ENCODE peak calls at places on chromosomes 5 and 9, in ten cellular contexts. G is WERI-Rb-1, R is ascending aorta, Q is PC-3, O is heart left ventricle, D is dorsolateral prefrontal cortex, N is AG09309, J is left ventricle myocardium inferior, H is IMR-90, I is gastrocnemius medialis. Y is an unnamed sample.
A peak's percentile ranks its signal among the peaks of the same experiment; 100 is the strongest.

GRCh38 chr5:139061274-139061673 is 136.9 kb downstream of the SIL1 start:
- DNase-seq in D (no peak), J (peak; percentile 49), G (no peak), R (peak; percentile 80), Q (peak; percentile 48), O (peak; percentile 65), N (peak; percentile 66), I (peak; percentile 13), H (peak; percentile 64), Y (peak; percentile 86)

GRCh38 chr5:142881076-142881466 is 110.9 kb downstream of the ARHGAP26 start:
- DNase-seq in I (no peak), O (no peak), D (no peak), H (peak; percentile 91), J (no peak), Q (no peak), R (peak; percentile 74), G (no peak), N (peak; percentile 79), Y (peak; percentile 67)

GRCh38 chr5:17897776-17898175 is 263.5 kb downstream of the TAF11L14 start:
- DNase-seq in R (no peak), H (no peak), N (no peak), Q (no peak), I (no peak), J (no peak), D (no peak), G (no peak), O (no peak), Y (no peak)

GRCh38 chr9:133335924-133336811 is at the start of gene SURF6:
- DNase-seq in I (peak; percentile 85), N (peak; percentile 45), O (peak; percentile 94), R (peak; percentile 93), H (peak; percentile 81), D (peak; percentile 81), J (peak; percentile 91), Q (peak; percentile 81), G (peak; percentile 91), Y (peak; percentile 86)

GRCh38 chr9:29945012-29945411 is 2371.7 kb upstream of the C9orf72 start:
- DNase-seq in D (no peak), O (no peak), N (no peak), R (no peak), Q (no peak), G (no peak), I (no peak), J (no peak), H (no peak), Y (peak; percentile 43)

GRCh38 chr9:122218885-122219855 is 9.6 kb downstream of the LHX6 start:
- DNase-seq in J (no peak), O (no peak), H (peak; percentile 26), R (no peak), G (no peak), N (no peak), Q (no peak), I (no peak), D (no peak), Y (peak; percentile 17)

GRCh38 chr5:177086918-177087706 is 397 bp downstream of the FGFR4 start:
- DNase-seq in D (no peak), J (no peak), Q (peak; percentile 77), N (no peak), R (no peak), H (no peak), O (no peak), I (no peak), G (peak; percentile 62), Y (no peak)

GRCh38 chr5:43555895-43556606 is 826 bp downstream of the PAIP1 start:
- DNase-seq in N (no peak), H (peak; percentile 16), Q (peak; percentile 56), G (peak; percentile 65), O (peak; percentile 73), R (peak; percentile 76), J (peak; percentile 57), D (no peak), I (peak; percentile 55), Y (peak; percentile 33)

GRCh38 chr9:92501671-92502393 is 19.5 kb upstream of the ASPN start:
- DNase-seq in D (no peak), G (peak; percentile 62), R (peak; percentile 86), O (peak; percentile 40), I (peak; percentile 33), J (peak; percentile 38), Q (peak; percentile 57), H (peak; percentile 51), N (peak; percentile 63), Y (peak; percentile 58)
- TF ChIP-seq CTCF in D (peak; percentile 26), G (peak; percentile 89), R (peak; percentile 22), O (peak; percentile 44), I (no peak), J (peak; percentile 56), Q (peak; percentile 66), H (peak; percentile 28), N (peak; percentile 59), Y (peak; percentile 59)

GRCh38 chr5:181160144-181160754 is 12.9 kb downstream of the OR2V2 start:
- DNase-seq in J (peak; percentile 33), H (peak; percentile 59), N (no peak), G (peak; percentile 53), Q (peak; percentile 38), I (no peak), O (peak; percentile 55), D (peak; percentile 43), R (peak; percentile 83), Y (peak; percentile 33)

GRCh38 chr5:181164076-181164952 is 16.9 kb downstream of the OR2V2 start:
- DNase-seq in H (peak; percentile 48), G (no peak), R (no peak), I (no peak), D (no peak), J (no peak), N (no peak), Q (no peak), O (no peak), Y (no peak)

GRCh38 chr5:181159286-181160143 is 12.1 kb downstream of the OR2V2 start:
- DNase-seq in D (peak; percentile 91), I (peak; percentile 57), O (peak; percentile 85), N (no peak), J (peak; percentile 84), G (peak; percentile 75), H (peak; percentile 60), R (peak; percentile 89), Q (peak; percentile 93), Y (peak; percentile 83)

GRCh38 chr5:181163487-181164075 is 16.2 kb downstream of the OR2V2 start:
- DNase-seq in Q (no peak), H (no peak), J (no peak), N (no peak), D (no peak), R (peak; percentile 61), O (no peak), G (no peak), I (no peak), Y (no peak)

GRCh38 chr5:181161534-181162175 is 14.3 kb downstream of the OR2V2 start:
- DNase-seq in H (no peak), O (no peak), J (no peak), G (no peak), N (no peak), D (no peak), Q (no peak), I (no peak), R (peak; percentile 61), Y (no peak)
- H3K4me3 ChIP-seq in H (no peak overlapping the region), O (no peak overlapping the region), J (peak overlapping the region; percentile 43), G (no peak overlapping the region), N (no peak overlapping the region), D (peak overlapping the region; percentile 34), Q (no peak overlapping the region), I (no peak overlapping the region), R (no peak overlapping the region), Y (peak overlapping the region; percentile 19)

GRCh38 chr9:112043423-112043822 is 131.7 kb downstream of the SUSD1 start:
- DNase-seq in J (no peak), H (peak; percentile 57), G (no peak), D (no peak), Q (no peak), N (no peak), O (no peak), R (no peak), I (no peak), Y (no peak)

GRCh38 chr9:112041199-112041535 is 133.9 kb downstream of the SUSD1 start:
- DNase-seq in Q (no peak), O (no peak), R (no peak), I (no peak), J (no peak), N (no peak), G (no peak), H (no peak), D (no peak), Y (no peak)

GRCh38 chr9:112042769-112043168 is 132.3 kb downstream of the SUSD1 start:
- DNase-seq in Q (no peak), O (no peak), G (no peak), I (no peak), N (no peak), J (no peak), D (no peak), R (no peak), H (no peak), Y (no peak)

GRCh38 chr9:112041536-112042243 is 133.4 kb downstream of the SUSD1 start:
- DNase-seq in R (no peak), N (peak; percentile 100), G (no peak), O (peak; percentile 46), D (no peak), Q (peak; percentile 96), J (no peak), I (peak; percentile 2), H (peak; percentile 100), Y (peak; percentile 99)

DNA sequence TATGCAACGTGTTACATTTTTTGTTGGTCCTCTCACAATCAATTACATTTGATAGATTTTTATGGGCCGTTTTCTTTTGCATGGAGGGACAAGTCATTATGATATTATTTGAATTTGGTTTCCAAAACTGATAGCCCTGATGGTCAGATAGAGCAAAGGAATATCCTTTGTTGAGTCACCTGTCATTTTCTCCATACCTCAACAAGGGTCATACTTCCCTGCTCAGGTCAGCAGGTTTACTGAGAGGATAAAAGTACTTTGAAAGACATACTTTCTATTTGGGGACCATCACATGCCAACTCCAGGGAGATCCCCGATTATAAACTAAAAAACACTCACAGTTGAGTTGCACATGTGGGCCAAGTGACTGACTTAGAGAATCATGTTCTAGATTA is 132.9 kb downstream of the SUSD1 start:
- DNase-seq in I (no peak), J (no peak), G (no peak), R (no peak), O (no peak), Q (no peak), D (no peak), N (no peak), H (no peak), Y (no peak)
- TF ChIP-seq CTCF in I (no peak), J (no peak), G (no peak), R (no peak), O (no peak), Q (no peak), D (no peak), N (no peak), H (no peak), Y (no peak)

DNA sequence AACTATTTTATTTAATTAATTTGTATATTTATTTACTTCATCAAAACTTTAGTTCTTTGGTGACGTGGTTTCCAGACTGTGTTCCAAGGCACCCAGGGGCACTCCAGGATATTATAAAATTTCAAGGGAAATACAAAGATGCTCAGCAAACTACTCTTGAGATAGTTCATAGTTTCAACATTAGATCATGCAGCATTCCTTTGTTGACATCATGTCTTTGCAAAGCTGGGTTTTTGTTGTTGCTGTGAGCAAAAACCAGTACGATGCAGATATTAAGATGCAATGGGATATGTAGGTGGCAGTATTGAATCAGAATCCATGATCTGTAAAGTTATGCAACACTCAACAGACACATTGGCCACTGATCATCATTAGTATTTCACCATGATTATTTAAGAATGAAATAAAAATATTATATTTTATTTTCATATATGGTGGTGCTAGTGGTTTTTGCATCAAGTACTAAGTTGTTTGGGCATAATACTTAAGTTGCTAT is 219.7 kb downstream of the ADCY2 start:
- DNase-seq in D (no peak), I (no peak), J (no peak), G (no peak), N (no peak), O (no peak), Q (no peak), R (no peak), H (no peak), Y (no peak)
- H3K4me3 ChIP-seq in D (no peak overlapping the region), I (no peak overlapping the region), J (no peak overlapping the region), G (no peak overlapping the region), N (no peak overlapping the region), O (no peak overlapping the region), Q (no peak overlapping the region), R (no peak overlapping the region), H (no peak overlapping the region), Y (no peak overlapping the region)

Y was measured in fibroblast of pulmonary artery.